ENCODE peak calls at places on chromosome 20, in four cellular contexts. Q, F, O and I are unnamed samples.

GRCh38 chr20:4512891-4513550 is 208.7 kb upstream of the PRND start:
- DNase-seq in O (peak; percentile 99), Q (no peak), F (peak; percentile 90), I (no peak)

GRCh38 chr20:58407201-58407873 is 18.3 kb downstream of the VAPB start:
- DNase-seq in O (peak; percentile 28), F (peak; percentile 53), Q (no peak), I (no peak)

GRCh38 chr20:13119583-13119982 is 101.5 kb upstream of the ISM1 start:
- DNase-seq in O (peak; percentile 87), Q (peak; percentile 40), F (peak; percentile 64), I (no peak)

GRCh38 chr20:51368461-51369211 is 173.9 kb downstream of the NFATC2 start:
- DNase-seq in F (no peak), Q (no peak), O (peak; percentile 39), I (no peak)

GRCh38 chr20:63351811-63352591 is 9.1 kb downstream of the CHRNA4 start:
- DNase-seq in O (no peak), Q (no peak), F (no peak), I (peak; percentile 66)

GRCh38 chr20:50278377-50278683 is 87.7 kb downstream of the CEBPB start:
- DNase-seq in Q (no peak), F (no peak), O (no peak), I (no peak)

GRCh38 chr20:3221398-3222226 is 12.3 kb downstream of the ITPA start:
- DNase-seq in O (peak; percentile 74), Q (no peak), F (no peak), I (peak; percentile 77)

GRCh38 chr20:32010666-32011065 is 428 bp downstream of the CCM2L start:
- DNase-seq in O (no peak), Q (no peak), F (no peak), I (no peak)

DNA sequence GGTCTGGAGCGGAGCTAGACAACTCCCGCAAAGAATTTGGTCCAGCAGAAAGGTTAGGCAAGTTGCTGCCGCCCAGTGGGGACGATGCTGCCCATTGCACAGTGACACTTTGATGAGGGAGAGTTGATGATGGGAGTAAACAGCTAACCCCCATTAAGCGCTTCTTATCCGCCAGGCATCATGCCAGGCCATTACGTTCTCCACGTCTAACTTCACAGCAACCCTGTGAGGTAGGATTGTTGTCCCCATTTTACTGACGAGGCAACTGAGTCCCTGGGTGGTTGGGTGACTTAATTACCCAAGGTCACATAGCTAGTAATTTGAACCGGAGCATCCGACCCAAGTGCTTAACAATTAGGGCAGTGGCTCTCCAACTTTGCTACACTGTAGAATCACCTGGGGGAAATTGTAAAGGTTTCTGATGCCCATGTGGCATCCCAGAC is 731 bp downstream of the RALGAPB start:
- DNase-seq in Q (peak; percentile 17), O (peak; percentile 40), F (peak; percentile 39), I (no peak)
- TF ChIP-seq CTCF in Q (no peak), O (peak; percentile 36), F (no peak), I (no peak)

GRCh38 chr20:57155415-57155814 is 111.0 kb downstream of the BMP7 start:
- DNase-seq in F (no peak), Q (no peak), O (no peak), I (no peak)
- TF ChIP-seq CTCF in F (no peak), Q (no peak), O (no peak), I (no peak)

GRCh38 chr20:46009847-46010246 is 1.1 kb downstream of the MMP9 start:
- DNase-seq in F (no peak), O (no peak), Q (no peak), I (no peak)
- TF ChIP-seq CTCF in F (no peak), O (no peak), Q (no peak), I (no peak)

GRCh38 chr20:56445540-56445939 is 22.9 kb upstream of the RTF2 start:
- DNase-seq in Q (no peak), O (no peak), F (no peak), I (no peak)

GRCh38 chr20:56443654-56444540 is 24.5 kb upstream of the RTF2 start:
- DNase-seq in O (no peak), F (no peak), Q (no peak), I (no peak)

GRCh38 chr20:56445130-56445529 is 23.3 kb upstream of the RTF2 start:
- DNase-seq in O (no peak), Q (no peak), F (no peak), I (no peak)

GRCh38 chr20:56449459-56449858 is 19.0 kb upstream of the RTF2 start:
- DNase-seq in Q (no peak), O (no peak), F (no peak), I (no peak)

GRCh38 chr20:56447227-56447626 is 21.2 kb upstream of the RTF2 start:
- DNase-seq in O (no peak), Q (no peak), F (no peak), I (no peak)
- TF ChIP-seq CTCF in O (no peak), Q (no peak), F (no peak), I (no peak)